ENCODE peak calls at places on chromosomes 7 and 10, in five cellular contexts. K, B, J, M and Y are unnamed samples.

GRCh38 chr7:87364246-87364645 is 18.8 kb downstream of the CROT start:
- DNase-seq in K (no peak), B (no peak), J (no peak), M (no peak), Y (no peak)

GRCh38 chr10:15439381-15439837 is 68.3 kb upstream of the FAM171A1 start:
- DNase-seq in K (peak), B (peak), J (peak), M (no peak), Y (peak)

GRCh38 chr7:99404235-99404976 is 4.0 kb downstream of the PDAP1 start:
- DNase-seq in K (no peak), B (no peak), J (no peak), M (no peak), Y (no peak)

GRCh38 chr7:128841171-128841690 is 11.0 kb downstream of the FLNC start:
- DNase-seq in K (no peak), B (no peak), J (no peak), M (no peak), Y (no peak)

GRCh38 chr10:50470345-50470744 is 153.4 kb downstream of the SGMS1 start:
- DNase-seq in K (no peak), B (no peak), J (no peak), M (no peak), Y (no peak)

GRCh38 chr7:9498303-9498702 is 1064.9 kb downstream of the NXPH1 start:
- DNase-seq in K (no peak), B (peak), J (no peak), M (no peak), Y (no peak)

GRCh38 chr7:75795831-75796285 is 17.7 kb downstream of the CCL24 start:
- DNase-seq in K (no peak), B (peak), J (no peak), M (no peak), Y (peak)

GRCh38 chr7:144487906-144488305 is 84.4 kb upstream of the NOBOX start:
- DNase-seq in K (no peak), B (no peak), J (no peak), M (no peak), Y (no peak)

GRCh38 chr10:72612203-72612826 is 13.6 kb downstream of the MICU1 start:
- DNase-seq in K (no peak), B (no peak), J (peak), M (no peak), Y (no peak)

GRCh38 chr7:97971120-97971989 is 18.6 kb downstream of the OCM2 start:
- DNase-seq in K (peak), B (peak), J (peak), M (peak), Y (no peak)

GRCh38 chr10:1048349-1048731 is 579 bp downstream of the IDI1 start:
- DNase-seq in K (no peak), B (peak), J (no peak), M (peak), Y (peak)

GRCh38 chr7:116918744-116919143 is 34.6 kb upstream of the ST7 start:
- DNase-seq in K (no peak), B (no peak), J (no peak), M (no peak), Y (no peak)

GRCh38 chr10:61639952-61640351 is 22.8 kb upstream of the CABCOCO1 start:
- DNase-seq in K (no peak), B (no peak), J (no peak), M (no peak), Y (no peak)

GRCh38 chr7:105350906-105351305 is 37.8 kb downstream of the SRPK2 start:
- DNase-seq in K (no peak), B (no peak), J (no peak), M (no peak), Y (no peak)

GRCh38 chr10:97333601-97334369 is 744 bp downstream of the FRAT2 start:
- DNase-seq in K (peak), B (no peak), J (peak), M (peak), Y (peak)

GRCh38 chr7:27182861-27183681 is 2.0 kb downstream of the HOXA11 start:
- DNase-seq in K (no peak), B (no peak), J (no peak), M (no peak), Y (no peak)

GRCh38 chr7:117229350-117229749 is 93.5 kb downstream of the WNT2 start:
- DNase-seq in K (no peak), B (no peak), J (no peak), M (no peak), Y (no peak)

GRCh38 chr7:100044719-100045118 is 4.9 kb upstream of the ZSCAN21 start:
- DNase-seq in K (no peak), B (peak), J (no peak), M (no peak), Y (peak)

GRCh38 chr7:149460493-149461330 is at the start of gene ZNF777:
- DNase-seq in K (peak), B (peak), J (peak), M (peak), Y (peak)

GRCh38 chr10:114100848-114101741 is 57.4 kb downstream of the ADRB1 start:
- DNase-seq in K (peak), B (no peak), J (no peak), M (no peak), Y (no peak)

GRCh38 chr10:125152646-125153368 is 7.6 kb downstream of the CTBP2 start:
- DNase-seq in K (peak), B (peak), J (peak), M (no peak), Y (peak)

GRCh38 chr7:128919241-128919640 is 8.7 kb upstream of the KCP start:
- DNase-seq in K (no peak), B (no peak), J (no peak), M (no peak), Y (no peak)

GRCh38 chr10:71326464-71326881 is 7.4 kb downstream of the SLC29A3 start:
- DNase-seq in K (no peak), B (no peak), J (no peak), M (no peak), Y (no peak)

GRCh38 chr7:87517136-87517805 is 41.8 kb upstream of the ABCB4 start:
- DNase-seq in K (peak), B (no peak), J (no peak), M (no peak), Y (no peak)

GRCh38 chr7:44587843-44588711 is 6.0 kb upstream of the TMED4 start:
- DNase-seq in K (peak), B (peak), J (peak), M (peak), Y (peak)

GRCh38 chr10:32348297-32349198 is 1.6 kb upstream of the EPC1 start:
- DNase-seq in K (no peak), B (no peak), J (peak), M (no peak), Y (no peak)

GRCh38 chr10:104246981-104247380 is 7.7 kb upstream of the GSTO1 start:
- DNase-seq in K (peak), B (no peak), J (no peak), M (peak), Y (no peak)

GRCh38 chr10:69629519-69629896 is 539 bp upstream of the FAM241B start:
- DNase-seq in K (no peak), B (no peak), J (no peak), M (no peak), Y (no peak)

GRCh38 chr7:129370812-129371211 is 63.4 kb upstream of the STRIP2 start:
- DNase-seq in K (no peak), B (no peak), J (peak), M (no peak), Y (no peak)

GRCh38 chr7:39623312-39624201 is at the start of gene RALA:
- DNase-seq in K (peak), B (peak), J (peak), M (peak), Y (peak)

GRCh38 chr7:147472556-147472955 is 1118.0 kb upstream of the C7orf33 start:
- DNase-seq in K (no peak), B (no peak), J (no peak), M (no peak), Y (no peak)

GRCh38 chr7:88314092-88314491 is 7.4 kb upstream of the STEAP4 start:
- DNase-seq in K (no peak), B (peak), J (no peak), M (no peak), Y (no peak)

GRCh38 chr10:98006266-98006665 is 24.2 kb downstream of the CRTAC1 start:
- DNase-seq in K (no peak), B (peak), J (no peak), M (no peak), Y (peak)

GRCh38 chr7:128453836-128454804 is 1.6 kb upstream of the HILPDA start:
- DNase-seq in K (peak), B (no peak), J (peak), M (no peak), Y (peak)

GRCh38 chr7:32347244-32347828 is 142.8 kb downstream of the LSM5 start:
- DNase-seq in K (peak), B (no peak), J (no peak), M (peak), Y (no peak)

GRCh38 chr10:28970231-28970630 is 292.9 kb downstream of the BAMBI start:
- DNase-seq in K (peak), B (no peak), J (no peak), M (no peak), Y (no peak)

GRCh38 chr10:98030093-98030821 is at the start of gene CRTAC1:
- DNase-seq in K (peak), B (peak), J (peak), M (no peak), Y (peak)